ENCODE peak calls at places on chromosomes 2 and 18, in six cellular contexts. One of them, this sample, is unnamed.

GRCh38 chr2:29123584-29124349 is 8.6 kb downstream of the CLIP4 start:
- DNase-seq in GM12878: no peak
- DNase-seq in SK-N-SH: no peak
- DNase-seq in HepG2: peak; percentile 76
- DNase-seq in K562: no peak
- DNase-seq in H1: no peak
- DNase-seq in this sample: no peak

GRCh38 chr2:72765997-72766609 is 59.7 kb downstream of the EXOC6B start:
- DNase-seq in GM12878: no peak
- DNase-seq in SK-N-SH: no peak
- DNase-seq in HepG2: no peak
- DNase-seq in K562: no peak
- DNase-seq in H1: no peak
- DNase-seq in this sample: no peak

GRCh38 chr2:215410932-215411285 is 25.0 kb downstream of the FN1 start:
- DNase-seq in GM12878: no peak
- DNase-seq in SK-N-SH: no peak
- DNase-seq in HepG2: peak; percentile 57
- DNase-seq in K562: no peak
- DNase-seq in H1: no peak
- DNase-seq in this sample: no peak

GRCh38 chr2:189128961-189129360 is 50.6 kb downstream of the COL5A2 start:
- DNase-seq in GM12878: no peak
- DNase-seq in SK-N-SH: no peak
- DNase-seq in HepG2: no peak
- DNase-seq in K562: no peak
- DNase-seq in H1: no peak
- DNase-seq in this sample: no peak

GRCh38 chr2:216131175-216131926 is 22.2 kb downstream of the XRCC5 start:
- DNase-seq in GM12878: no peak
- DNase-seq in SK-N-SH: no peak
- DNase-seq in HepG2: no peak
- DNase-seq in K562: no peak
- DNase-seq in H1: no peak
- DNase-seq in this sample: no peak

GRCh38 chr18:63460414-63460813 is 16.3 kb upstream of the SERPINB5 start:
- DNase-seq in GM12878: no peak
- DNase-seq in SK-N-SH: no peak
- DNase-seq in HepG2: no peak
- DNase-seq in K562: no peak
- DNase-seq in H1: no peak
- DNase-seq in this sample: no peak

GRCh38 chr2:165281387-165281786 is 42.2 kb downstream of the SCN2A start:
- DNase-seq in GM12878: no peak
- DNase-seq in SK-N-SH: no peak
- DNase-seq in HepG2: no peak
- DNase-seq in K562: no peak
- DNase-seq in H1: no peak
- DNase-seq in this sample: no peak

GRCh38 chr2:60550151-60550983 is 3.1 kb downstream of the BCL11A start:
- DNase-seq in GM12878: no peak
- DNase-seq in SK-N-SH: peak; percentile 84
- DNase-seq in HepG2: peak; percentile 56
- DNase-seq in K562: peak; percentile 47
- DNase-seq in H1: peak; percentile 81
- DNase-seq in this sample: peak; percentile 93

GRCh38 chr2:39996653-39997080 is 217.6 kb upstream of the THUMPD2 start:
- DNase-seq in GM12878: no peak
- DNase-seq in SK-N-SH: no peak
- DNase-seq in HepG2: no peak
- DNase-seq in K562: no peak
- DNase-seq in H1: no peak
- DNase-seq in this sample: peak; percentile 18

GRCh38 chr2:127634626-127635379 is 11.2 kb upstream of the GPR17 start:
- DNase-seq in GM12878: no peak
- DNase-seq in SK-N-SH: no peak
- DNase-seq in HepG2: no peak
- DNase-seq in K562: no peak
- DNase-seq in H1: no peak
- DNase-seq in this sample: no peak

GRCh38 chr18:45481846-45482245 is 133.4 kb upstream of the SLC14A2 start:
- DNase-seq in GM12878: no peak
- DNase-seq in SK-N-SH: no peak
- DNase-seq in HepG2: no peak
- DNase-seq in K562: no peak
- DNase-seq in H1: no peak
- DNase-seq in this sample: no peak

GRCh38 chr18:74596959-74597661 is 560 bp upstream of the ZNF407 start:
- DNase-seq in GM12878: no peak
- DNase-seq in SK-N-SH: peak; percentile 73
- DNase-seq in HepG2: peak; percentile 5
- DNase-seq in K562: peak; percentile 68
- DNase-seq in H1: peak; percentile 76
- DNase-seq in this sample: peak; percentile 73

GRCh38 chr18:23341383-23341782 is 111.7 kb upstream of the RIOK3 start:
- DNase-seq in GM12878: no peak
- DNase-seq in SK-N-SH: no peak
- DNase-seq in HepG2: no peak
- DNase-seq in K562: no peak
- DNase-seq in H1: no peak
- DNase-seq in this sample: no peak

GRCh38 chr2:170341684-170342631 is 164.0 kb downstream of the MYO3B start:
- DNase-seq in GM12878: no peak
- DNase-seq in SK-N-SH: no peak
- DNase-seq in HepG2: no peak
- DNase-seq in K562: no peak
- DNase-seq in H1: no peak
- DNase-seq in this sample: no peak

GRCh38 chr2:241391892-241392665 is 36.0 kb downstream of the FARP2 start:
- DNase-seq in GM12878: no peak
- DNase-seq in SK-N-SH: peak; percentile 17
- DNase-seq in HepG2: peak; percentile 73
- DNase-seq in K562: peak; percentile 28
- DNase-seq in H1: peak; percentile 56
- DNase-seq in this sample: peak; percentile 21

GRCh38 chr2:229832499-229832898 is 89.3 kb downstream of the TRIP12 start:
- DNase-seq in GM12878: peak; percentile 15
- DNase-seq in SK-N-SH: no peak
- DNase-seq in HepG2: no peak
- DNase-seq in K562: no peak
- DNase-seq in H1: no peak
- DNase-seq in this sample: no peak

GRCh38 chr2:148918554-148918953 is 43.5 kb downstream of the KIF5C start:
- DNase-seq in GM12878: no peak
- DNase-seq in SK-N-SH: no peak
- DNase-seq in HepG2: no peak
- DNase-seq in K562: no peak
- DNase-seq in H1: no peak
- DNase-seq in this sample: no peak

GRCh38 chr2:62801814-62802524 is 96.5 kb downstream of the EHBP1 start:
- DNase-seq in GM12878: no peak
- DNase-seq in SK-N-SH: no peak
- DNase-seq in HepG2: no peak
- DNase-seq in K562: no peak
- DNase-seq in H1: no peak
- DNase-seq in this sample: no peak

GRCh38 chr18:49094979-49095632 is 144.3 kb upstream of the SMAD7 start:
- DNase-seq in GM12878: no peak
- DNase-seq in SK-N-SH: no peak
- DNase-seq in HepG2: no peak
- DNase-seq in K562: no peak
- DNase-seq in H1: no peak
- DNase-seq in this sample: peak; percentile 30

GRCh38 chr18:39414009-39414700 is 1848.6 kb upstream of the CELF4 start:
- DNase-seq in GM12878: no peak
- DNase-seq in SK-N-SH: no peak
- DNase-seq in HepG2: no peak
- DNase-seq in K562: no peak
- DNase-seq in H1: no peak
- DNase-seq in this sample: no peak

GRCh38 chr18:78998350-78999055 is 18.9 kb downstream of the SALL3 start:
- DNase-seq in GM12878: no peak
- DNase-seq in SK-N-SH: no peak
- DNase-seq in HepG2: no peak
- DNase-seq in K562: peak; percentile 21
- DNase-seq in H1: no peak
- DNase-seq in this sample: no peak

GRCh38 chr2:221501210-221501882 is 70.8 kb downstream of the EPHA4 start:
- DNase-seq in GM12878: no peak
- DNase-seq in SK-N-SH: no peak
- DNase-seq in HepG2: no peak
- DNase-seq in K562: no peak
- DNase-seq in H1: no peak
- DNase-seq in this sample: no peak

GRCh38 chr2:214220251-214220650 is 190.6 kb upstream of the VWC2L start:
- DNase-seq in GM12878: no peak
- DNase-seq in SK-N-SH: no peak
- DNase-seq in HepG2: no peak
- DNase-seq in K562: no peak
- DNase-seq in H1: no peak
- DNase-seq in this sample: no peak

GRCh38 chr2:140650825-140651224 is 1480.0 kb downstream of the LRP1B start:
- DNase-seq in GM12878: no peak
- DNase-seq in SK-N-SH: no peak
- DNase-seq in HepG2: no peak
- DNase-seq in K562: no peak
- DNase-seq in H1: no peak
- DNase-seq in this sample: no peak

GRCh38 chr18:45517181-45517741 is 98.0 kb upstream of the SLC14A2 start:
- DNase-seq in GM12878: no peak
- DNase-seq in SK-N-SH: no peak
- DNase-seq in HepG2: no peak
- DNase-seq in K562: no peak
- DNase-seq in H1: no peak
- DNase-seq in this sample: no peak

GRCh38 chr18:61710082-61710620 is 182.7 kb downstream of the RNF152 start:
- DNase-seq in GM12878: no peak
- DNase-seq in SK-N-SH: no peak
- DNase-seq in HepG2: no peak
- DNase-seq in K562: no peak
- DNase-seq in H1: no peak
- DNase-seq in this sample: no peak

GRCh38 chr2:191319181-191319580 is 74.0 kb downstream of the MYO1B start:
- DNase-seq in GM12878: no peak
- DNase-seq in SK-N-SH: no peak
- DNase-seq in HepG2: no peak
- DNase-seq in K562: no peak
- DNase-seq in H1: no peak
- DNase-seq in this sample: no peak

GRCh38 chr2:175030380-175031271 is 25.4 kb upstream of the CHN1 start:
- DNase-seq in GM12878: no peak
- DNase-seq in SK-N-SH: peak; percentile 33
- DNase-seq in HepG2: peak; percentile 77
- DNase-seq in K562: peak; percentile 55
- DNase-seq in H1: peak; percentile 63
- DNase-seq in this sample: no peak

GRCh38 chr2:11778923-11779757 is 32.7 kb downstream of the LPIN1 start:
- DNase-seq in GM12878: no peak
- DNase-seq in SK-N-SH: peak; percentile 95
- DNase-seq in HepG2: peak; percentile 62
- DNase-seq in K562: peak; percentile 91
- DNase-seq in H1: peak; percentile 95
- DNase-seq in this sample: peak; percentile 63

GRCh38 chr2:140122001-140122400 is 1341.8 kb upstream of the NXPH2 start:
- DNase-seq in GM12878: no peak
- DNase-seq in SK-N-SH: no peak
- DNase-seq in HepG2: peak; percentile 8
- DNase-seq in K562: no peak
- DNase-seq in H1: no peak
- DNase-seq in this sample: no peak

GRCh38 chr2:33086400-33087015 is 139.8 kb downstream of the LTBP1 start:
- DNase-seq in GM12878: no peak
- DNase-seq in SK-N-SH: no peak
- DNase-seq in HepG2: no peak
- DNase-seq in K562: no peak
- DNase-seq in H1: no peak
- DNase-seq in this sample: peak; percentile 74

GRCh38 chr2:218999021-218999880 is 6.0 kb upstream of the CRYBA2 start:
- DNase-seq in GM12878: no peak
- DNase-seq in SK-N-SH: peak; percentile 52
- DNase-seq in HepG2: no peak
- DNase-seq in K562: peak; percentile 14
- DNase-seq in H1: no peak
- DNase-seq in this sample: no peak
- TF ChIP-seq GABPA in GM12878: no peak
- TF ChIP-seq GABPA in SK-N-SH: no peak
- TF ChIP-seq GABPA in HepG2: no peak
- TF ChIP-seq GABPA in K562: no peak
- TF ChIP-seq GABPA in H1: no peak
- TF ChIP-seq GABPA in this sample: no peak

DNA sequence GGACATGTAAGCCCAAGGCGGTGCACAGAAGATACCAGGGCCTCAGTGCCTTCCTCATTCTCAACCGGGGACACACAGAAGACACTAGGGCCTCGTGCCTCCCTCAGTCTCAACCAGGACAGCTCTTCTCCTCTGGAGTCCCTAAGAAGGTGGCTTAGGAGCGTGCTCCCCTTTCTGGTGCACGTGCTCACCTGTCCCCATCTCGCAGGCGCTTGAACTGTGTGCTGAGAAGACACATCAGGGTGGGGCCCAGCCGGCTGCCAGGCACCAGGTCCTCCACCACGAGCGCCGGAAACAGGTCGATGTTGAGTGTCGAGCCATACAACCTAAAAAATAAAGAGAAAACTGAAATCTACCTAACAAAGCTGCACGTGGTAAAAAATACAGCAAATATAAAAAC is 99.9 kb downstream of the PXDN start:
- DNase-seq in GM12878: no peak
- DNase-seq in SK-N-SH: no peak
- DNase-seq in HepG2: no peak
- DNase-seq in K562: no peak
- DNase-seq in H1: no peak
- DNase-seq in this sample: no peak
- H3K27ac ChIP-seq in GM12878: no peak overlapping the region
- H3K27ac ChIP-seq in SK-N-SH: peak overlapping the region; percentile 31
- H3K27ac ChIP-seq in HepG2: no peak overlapping the region
- H3K27ac ChIP-seq in K562: no peak overlapping the region
- H3K27ac ChIP-seq in H1: no peak overlapping the region
- H3K27ac ChIP-seq in this sample: no peak overlapping the region

DNA sequence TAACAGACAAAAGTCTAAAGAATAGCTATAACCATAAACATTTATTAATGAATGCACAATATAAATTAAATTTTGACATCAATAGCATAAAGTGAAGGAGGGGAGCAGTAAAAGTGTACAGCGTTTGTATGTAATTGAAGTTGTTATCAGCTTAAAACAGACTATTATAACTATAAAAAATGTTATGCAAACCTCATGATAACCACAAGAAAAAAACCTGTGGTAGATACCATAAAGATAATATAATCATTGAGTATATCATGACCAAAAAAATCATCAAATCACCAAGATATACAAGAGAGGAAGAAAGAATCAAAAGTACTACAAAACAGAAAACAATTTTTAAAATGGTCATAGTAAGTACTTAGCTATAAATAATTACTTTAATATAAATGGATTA is 122.0 kb upstream of the ID2 start:
- DNase-seq in GM12878: no peak
- DNase-seq in SK-N-SH: no peak
- DNase-seq in HepG2: no peak
- DNase-seq in K562: no peak
- DNase-seq in H1: no peak
- DNase-seq in this sample: no peak
- TF ChIP-seq CTCF in GM12878: no peak
- TF ChIP-seq CTCF in SK-N-SH: no peak
- TF ChIP-seq CTCF in HepG2: no peak
- TF ChIP-seq CTCF in K562: no peak
- TF ChIP-seq CTCF in H1: no peak
- TF ChIP-seq CTCF in this sample: no peak

GRCh38 chr2:8193686-8194615 is 487.9 kb upstream of the ID2 start:
- DNase-seq in GM12878: no peak
- DNase-seq in SK-N-SH: no peak
- DNase-seq in HepG2: no peak
- DNase-seq in K562: no peak
- DNase-seq in H1: peak; percentile 60
- DNase-seq in this sample: no peak
- TF ChIP-seq GABPA in GM12878: no peak
- TF ChIP-seq GABPA in SK-N-SH: no peak
- TF ChIP-seq GABPA in HepG2: no peak
- TF ChIP-seq GABPA in K562: no peak
- TF ChIP-seq GABPA in H1: no peak
- TF ChIP-seq GABPA in this sample: no peak